ENCODE peak calls at places on chromosomes 1 and 21, in seven cellular contexts. W is tibial artery, L is heart left ventricle, G is body of pancreas, E is coronary artery, H is uterus, F is cardiac muscle cell. N is an unnamed sample.

GRCh38 chr1:228034954-228035837 is 28.4 kb downstream of the WNT3A start:
- DNase-seq in H (no peak), W (no peak), E (peak), G (no peak), F (no peak), L (no peak), N (peak)

GRCh38 chr21:40976198-40977114 is 129.5 kb upstream of the DSCAM start:
- DNase-seq in G (no peak), E (no peak), F (no peak), L (no peak), H (no peak), W (no peak), N (no peak)

GRCh38 chr1:29691499-29691898 is 455.2 kb downstream of the PTPRU start:
- DNase-seq in H (no peak), G (no peak), W (no peak), E (no peak), L (no peak), F (no peak), N (no peak)

GRCh38 chr1:219805191-219805590 is 123.2 kb downstream of the SLC30A10 start:
- DNase-seq in W (no peak), H (no peak), E (no peak), G (no peak), L (no peak), F (no peak), N (no peak)

GRCh38 chr1:237012789-237013383 is 8.6 kb upstream of the MT1HL1 start:
- DNase-seq in H (peak), L (peak), W (peak), G (peak), F (no peak), E (peak), N (no peak)

GRCh38 chr1:200965111-200965510 is 58.4 kb downstream of the KIF21B start:
- DNase-seq in F (no peak), L (no peak), G (no peak), E (no peak), W (no peak), H (no peak), N (peak)

GRCh38 chr1:213987422-213987875 is 324 bp upstream of the PROX1 start:
- DNase-seq in G (no peak), F (peak), W (no peak), H (no peak), E (no peak), L (peak), N (peak)

GRCh38 chr1:165144757-165145397 is 211.6 kb downstream of the LMX1A start:
- DNase-seq in F (peak), E (no peak), H (peak), W (peak), L (peak), G (peak), N (no peak)

GRCh38 chr1:203537806-203538464 is 44.0 kb downstream of the OPTC start:
- DNase-seq in L (no peak), G (peak), F (no peak), E (no peak), W (no peak), H (peak), N (no peak)

GRCh38 chr1:229848762-229849677 is 218.0 kb upstream of the GALNT2 start:
- DNase-seq in H (no peak), F (peak), W (no peak), L (no peak), G (peak), E (no peak), N (no peak)

GRCh38 chr1:91007092-91007491 is 14.7 kb downstream of the ZNF644 start:
- DNase-seq in W (no peak), E (no peak), H (no peak), F (no peak), G (no peak), L (no peak), N (no peak)

GRCh38 chr21:46115441-46116188 is 17.7 kb downstream of the COL6A2 start:
- DNase-seq in L (peak), E (peak), W (peak), G (no peak), H (peak), F (no peak), N (peak)

GRCh38 chr1:47440849-47441170 is 3.0 kb downstream of the FOXD2 start:
- DNase-seq in G (no peak), L (no peak), E (no peak), F (no peak), W (no peak), H (no peak), N (peak)

GRCh38 chr21:37032877-37033471 is 26.5 kb downstream of the RIPPLY3 start:
- DNase-seq in H (no peak), W (no peak), G (no peak), F (no peak), L (no peak), E (no peak), N (no peak)

GRCh38 chr1:59390307-59390706 is 93.4 kb downstream of the FGGY start:
- DNase-seq in E (no peak), F (no peak), G (no peak), W (no peak), L (no peak), H (no peak), N (no peak)

GRCh38 chr1:237220243-237220642 is 178.3 kb downstream of the RYR2 start:
- DNase-seq in E (no peak), W (no peak), H (no peak), G (peak), F (no peak), L (peak), N (no peak)

GRCh38 chr1:186983327-186983726 is 154.6 kb downstream of the PLA2G4A start:
- DNase-seq in F (peak), G (peak), L (peak), H (peak), W (no peak), E (no peak), N (no peak)

GRCh38 chr21:44836666-44837471 is 19.0 kb upstream of the SUMO3 start:
- DNase-seq in G (no peak), H (no peak), E (no peak), L (no peak), F (peak), W (no peak), N (peak)

GRCh38 chr1:194647118-194647517 is 1460.7 kb upstream of the B3GALT2 start:
- DNase-seq in H (no peak), L (no peak), G (no peak), E (no peak), F (no peak), W (no peak), N (no peak)

GRCh38 chr1:207500306-207500705 is 4.3 kb downstream of the CR1 start:
- DNase-seq in E (no peak), H (no peak), F (no peak), L (no peak), G (no peak), W (no peak), N (no peak)

GRCh38 chr1:18599704-18600103 is 30.9 kb upstream of the PAX7 start:
- DNase-seq in H (no peak), G (no peak), L (no peak), E (no peak), F (no peak), W (no peak), N (no peak)

GRCh38 chr1:65050735-65051134 is 84.4 kb upstream of the JAK1 start:
- DNase-seq in F (no peak), G (no peak), L (no peak), E (no peak), H (no peak), W (no peak), N (no peak)

GRCh38 chr1:34176830-34177613 is at the start of gene C1orf94:
- DNase-seq in F (no peak), G (no peak), L (no peak), E (no peak), W (no peak), H (no peak), N (no peak)

GRCh38 chr1:59549903-59550302 is 253.0 kb downstream of the FGGY start:
- DNase-seq in H (peak), W (peak), F (no peak), L (no peak), G (peak), E (no peak), N (no peak)

GRCh38 chr1:202578001-202578500 is 132.2 kb downstream of the SYT2 start:
- DNase-seq in L (no peak), G (no peak), E (no peak), H (no peak), F (no peak), W (no peak), N (no peak)

GRCh38 chr1:219215477-219215876 is 41.8 kb downstream of the LYPLAL1 start:
- DNase-seq in E (no peak), G (no peak), H (no peak), L (no peak), W (no peak), F (no peak), N (no peak)

GRCh38 chr1:167297222-167298214 is 76.8 kb downstream of the POU2F1 start:
- DNase-seq in L (no peak), F (no peak), G (peak), W (peak), H (no peak), E (no peak), N (no peak)

GRCh38 chr1:51518730-51519047 is 377 bp downstream of the EPS15 start:
- DNase-seq in E (peak), W (peak), G (peak), H (no peak), L (peak), F (no peak), N (peak)

GRCh38 chr1:90902672-90903071 is 119.2 kb downstream of the ZNF644 start:
- DNase-seq in G (no peak), F (no peak), E (no peak), W (no peak), L (no peak), H (no peak), N (no peak)

GRCh38 chr1:115811140-115811828 is 29.6 kb downstream of the NHLH2 start:
- DNase-seq in H (no peak), L (no peak), W (no peak), G (peak), F (no peak), E (no peak), N (no peak)

GRCh38 chr1:209326876-209327275 is 256.6 kb upstream of the CAMK1G start:
- DNase-seq in G (no peak), F (no peak), E (no peak), H (no peak), L (no peak), W (no peak), N (no peak)

GRCh38 chr1:94395231-94395630 is 23.0 kb upstream of the ABCD3 start:
- DNase-seq in H (no peak), L (no peak), E (no peak), G (no peak), F (no peak), W (no peak), N (no peak)

GRCh38 chr1:161872506-161872905 is 106.4 kb downstream of the ATF6 start:
- DNase-seq in F (no peak), L (no peak), W (no peak), G (no peak), H (no peak), E (no peak), N (no peak)

GRCh38 chr1:25692560-25692959 is 76.0 kb downstream of the MAN1C1 start:
- DNase-seq in F (peak), G (no peak), W (no peak), L (no peak), H (no peak), E (no peak), N (no peak)

GRCh38 chr1:57492846-57493245 is 69.0 kb upstream of the DAB1 start:
- DNase-seq in H (no peak), L (no peak), F (no peak), W (no peak), E (no peak), G (no peak), N (no peak)

GRCh38 chr1:169485427-169486280 is at the start of gene SLC19A2:
- DNase-seq in F (peak), G (peak), W (peak), L (peak), H (peak), E (peak), N (peak)
- TF ChIP-seq CTCF in F (peak), G (no peak), W (peak), L (peak), H (peak), E (no peak), N (peak)

DNA sequence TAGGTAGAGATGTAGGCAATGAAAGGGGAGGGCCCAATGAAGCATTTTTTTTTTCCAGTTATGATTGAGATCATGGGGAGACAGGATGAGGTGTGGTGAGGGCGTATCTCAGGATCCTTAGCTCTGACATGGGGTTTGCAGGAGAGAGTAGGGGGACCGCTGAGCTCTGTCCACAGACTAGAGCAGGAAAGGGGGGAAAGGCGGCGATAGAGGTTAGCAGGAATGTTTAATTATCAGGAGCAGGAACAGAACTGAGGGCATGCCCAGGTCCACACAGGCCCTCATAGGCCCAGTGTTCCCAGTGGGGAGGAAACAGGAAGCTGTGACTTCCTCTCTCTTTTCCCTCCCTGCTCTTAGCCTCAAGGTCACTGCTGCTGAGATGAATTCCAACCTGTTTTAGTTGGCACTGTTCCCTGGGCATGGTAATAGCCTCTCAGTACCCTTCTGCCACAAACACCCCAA is 876 bp upstream of the RXFP4 start:
- DNase-seq in E (no peak), G (peak), F (peak), L (peak), H (peak), W (peak), N (peak)
- H3K4me3 ChIP-seq in E (no peak), G (no peak), F (no peak), L (no peak), H (no peak), W (no peak), N (no peak)

DNA sequence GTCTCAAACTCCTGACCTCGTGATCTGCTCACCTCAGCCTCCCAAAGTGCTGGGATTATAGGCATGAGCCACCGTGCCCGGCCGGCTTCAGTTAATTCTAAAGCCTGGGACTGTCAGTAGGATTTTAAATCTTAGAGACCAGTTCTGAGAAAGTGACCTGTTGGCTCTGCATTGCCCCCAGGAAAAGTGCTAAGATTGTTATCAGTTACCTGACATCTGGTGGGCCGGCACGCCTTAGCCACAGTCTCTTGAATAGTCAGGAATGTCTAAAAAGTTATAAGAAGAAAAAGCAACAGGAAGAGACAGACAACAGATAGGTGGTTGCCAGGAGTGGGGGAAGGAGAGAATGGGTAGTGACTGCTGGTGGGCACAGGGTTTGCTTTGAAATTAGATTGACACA is 35.1 kb downstream of the RABGAP1L start:
- DNase-seq in E (no peak), L (no peak), H (no peak), F (no peak), G (no peak), W (no peak), N (no peak)
- H3K27ac ChIP-seq in E (no peak), L (no peak), H (no peak), F (no peak), G (no peak), W (no peak), N (no peak)

GRCh38 chr1:241639653-241640148 is 468 bp downstream of the CHML start:
- DNase-seq in L (peak), F (peak), H (peak), E (peak), G (peak), W (peak), N (peak)
- TF ChIP-seq CTCF in L (no peak), F (no peak), H (no peak), E (no peak), G (no peak), W (no peak), N (no peak)

DNA sequence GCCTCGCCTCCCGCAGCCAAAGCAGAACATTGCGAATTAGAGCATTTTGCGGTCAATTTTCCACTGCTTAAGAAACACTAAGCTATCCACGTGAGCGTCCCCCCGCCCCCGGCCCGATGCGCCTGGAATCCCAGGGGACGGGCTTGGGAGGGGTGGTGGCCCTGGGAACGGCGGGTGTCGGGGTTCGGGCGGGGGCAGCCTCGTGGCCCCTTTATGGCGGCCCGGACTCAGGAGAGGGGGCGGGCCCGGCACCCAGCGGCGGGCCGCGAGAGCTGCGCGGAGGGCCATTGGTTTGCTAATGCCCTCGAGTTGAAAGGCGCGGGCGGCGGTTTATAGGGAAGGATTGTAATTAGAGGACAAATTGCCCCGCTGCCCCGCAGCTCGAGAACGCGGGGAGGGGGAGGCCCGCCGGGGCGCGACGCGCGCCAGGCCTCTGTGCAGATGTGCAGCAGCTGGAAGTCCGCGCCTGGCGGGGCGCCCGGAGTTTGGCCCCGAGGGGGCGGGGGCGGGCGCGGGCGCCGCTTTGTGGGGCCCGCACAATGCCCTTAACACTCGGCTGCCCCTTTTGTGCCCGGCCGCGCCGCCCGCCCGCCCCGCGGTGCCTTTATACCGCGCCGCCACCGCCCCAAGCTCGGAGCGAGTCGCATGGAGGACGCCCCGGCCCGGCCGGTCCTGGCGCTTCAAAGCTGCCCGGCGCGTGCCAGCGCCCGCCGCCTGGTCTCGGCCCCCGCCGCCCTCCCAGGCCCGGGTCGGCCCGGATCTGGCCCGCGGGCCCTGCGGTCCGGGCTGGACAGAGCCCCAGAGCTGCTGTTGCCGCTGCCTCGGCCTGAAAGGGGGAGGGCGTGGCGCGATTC is 1.9 kb upstream of the HES3 start:
- DNase-seq in H (no peak), E (no peak), L (no peak), F (no peak), G (no peak), W (no peak), N (no peak)
- H3K4me3 ChIP-seq in H (no peak), E (peak), L (peak), F (peak), G (no peak), W (no peak), N (no peak)